ENCODE peak calls at places on chromosomes 11 and 22, in eight cellular contexts. One of them, this sample, is unnamed.

GRCh38 chr11:18765554-18765953 is 26.0 kb downstream of the PTPN5 start:
- DNase-seq in astrocyte of the hippocampus: no peak
- DNase-seq in bronchial epithelial cell: no peak
- DNase-seq in germinal center: no peak
- DNase-seq in activated naive CD8-positive, alpha-beta T cell treated with anti-CD3 and anti-CD28 coated beads for 36 hours: no peak
- DNase-seq in HL-60: no peak
- DNase-seq in stomach: no peak
- DNase-seq in OCI-LY7: no peak
- DNase-seq in this sample: no peak

GRCh38 chr11:66188580-66188979 is 79.9 kb upstream of the RAB1B start:
- DNase-seq in astrocyte of the hippocampus: peak; percentile 56
- DNase-seq in bronchial epithelial cell: peak; percentile 74
- DNase-seq in germinal center: no peak
- DNase-seq in activated naive CD8-positive, alpha-beta T cell treated with anti-CD3 and anti-CD28 coated beads for 36 hours: no peak
- DNase-seq in HL-60: no peak
- DNase-seq in stomach: no peak
- DNase-seq in OCI-LY7: no peak
- DNase-seq in this sample: peak; percentile 27

GRCh38 chr11:36777302-36777701 is 179.3 kb upstream of the RAG2 start:
- DNase-seq in astrocyte of the hippocampus: no peak
- DNase-seq in bronchial epithelial cell: no peak
- DNase-seq in germinal center: no peak
- DNase-seq in activated naive CD8-positive, alpha-beta T cell treated with anti-CD3 and anti-CD28 coated beads for 36 hours: no peak
- DNase-seq in HL-60: no peak
- DNase-seq in stomach: no peak
- DNase-seq in OCI-LY7: no peak
- DNase-seq in this sample: no peak

GRCh38 chr22:39454385-39454871 is 2.4 kb upstream of the MGAT3 start:
- DNase-seq in astrocyte of the hippocampus: no peak
- DNase-seq in bronchial epithelial cell: no peak
- DNase-seq in germinal center: no peak
- DNase-seq in activated naive CD8-positive, alpha-beta T cell treated with anti-CD3 and anti-CD28 coated beads for 36 hours: no peak
- DNase-seq in HL-60: no peak
- DNase-seq in stomach: peak; percentile 68
- DNase-seq in OCI-LY7: no peak
- DNase-seq in this sample: no peak

GRCh38 chr11:45075952-45076351 is 70.5 kb upstream of the PRDM11 start:
- DNase-seq in astrocyte of the hippocampus: no peak
- DNase-seq in bronchial epithelial cell: no peak
- DNase-seq in germinal center: no peak
- DNase-seq in activated naive CD8-positive, alpha-beta T cell treated with anti-CD3 and anti-CD28 coated beads for 36 hours: no peak
- DNase-seq in HL-60: no peak
- DNase-seq in stomach: no peak
- DNase-seq in OCI-LY7: no peak
- DNase-seq in this sample: no peak

GRCh38 chr22:38802671-38803121 is 8.8 kb upstream of the DNAL4 start:
- DNase-seq in astrocyte of the hippocampus: peak; percentile 88
- DNase-seq in bronchial epithelial cell: peak; percentile 98
- DNase-seq in germinal center: no peak
- DNase-seq in activated naive CD8-positive, alpha-beta T cell treated with anti-CD3 and anti-CD28 coated beads for 36 hours: no peak
- DNase-seq in HL-60: no peak
- DNase-seq in stomach: peak; percentile 35
- DNase-seq in OCI-LY7: no peak
- DNase-seq in this sample: peak; percentile 92

GRCh38 chr11:14029971-14030531 is 67.5 kb downstream of the SPON1 start:
- DNase-seq in astrocyte of the hippocampus: peak; percentile 35
- DNase-seq in bronchial epithelial cell: peak; percentile 92
- DNase-seq in germinal center: no peak
- DNase-seq in activated naive CD8-positive, alpha-beta T cell treated with anti-CD3 and anti-CD28 coated beads for 36 hours: no peak
- DNase-seq in HL-60: no peak
- DNase-seq in stomach: peak; percentile 79
- DNase-seq in OCI-LY7: no peak
- DNase-seq in this sample: peak; percentile 14

GRCh38 chr11:87144266-87144665 is 106.5 kb downstream of the TMEM135 start:
- DNase-seq in astrocyte of the hippocampus: no peak
- DNase-seq in bronchial epithelial cell: no peak
- DNase-seq in germinal center: no peak
- DNase-seq in activated naive CD8-positive, alpha-beta T cell treated with anti-CD3 and anti-CD28 coated beads for 36 hours: no peak
- DNase-seq in HL-60: no peak
- DNase-seq in stomach: no peak
- DNase-seq in OCI-LY7: no peak
- DNase-seq in this sample: no peak

GRCh38 chr22:26461188-26461810 is 22.3 kb downstream of the HPS4 start:
- DNase-seq in astrocyte of the hippocampus: peak; percentile 72
- DNase-seq in bronchial epithelial cell: peak; percentile 44
- DNase-seq in germinal center: peak; percentile 37
- DNase-seq in activated naive CD8-positive, alpha-beta T cell treated with anti-CD3 and anti-CD28 coated beads for 36 hours: peak; percentile 18
- DNase-seq in HL-60: no peak
- DNase-seq in stomach: peak; percentile 71
- DNase-seq in OCI-LY7: peak; percentile 41
- DNase-seq in this sample: no peak

GRCh38 chr11:34652191-34652958 is 31.5 kb downstream of the EHF start:
- DNase-seq in astrocyte of the hippocampus: no peak
- DNase-seq in bronchial epithelial cell: peak; percentile 58
- DNase-seq in germinal center: no peak
- DNase-seq in activated naive CD8-positive, alpha-beta T cell treated with anti-CD3 and anti-CD28 coated beads for 36 hours: no peak
- DNase-seq in HL-60: no peak
- DNase-seq in stomach: no peak
- DNase-seq in OCI-LY7: no peak
- DNase-seq in this sample: no peak

GRCh38 chr22:25062378-25063095 is 110.0 kb downstream of the KIAA1671 start:
- DNase-seq in astrocyte of the hippocampus: no peak
- DNase-seq in bronchial epithelial cell: no peak
- DNase-seq in germinal center: no peak
- DNase-seq in activated naive CD8-positive, alpha-beta T cell treated with anti-CD3 and anti-CD28 coated beads for 36 hours: peak; percentile 57
- DNase-seq in HL-60: no peak
- DNase-seq in stomach: no peak
- DNase-seq in OCI-LY7: no peak
- DNase-seq in this sample: no peak

GRCh38 chr11:3205261-3206127 is 13.1 kb downstream of the MRGPRG start:
- DNase-seq in astrocyte of the hippocampus: peak; percentile 70
- DNase-seq in bronchial epithelial cell: no peak
- DNase-seq in germinal center: no peak
- DNase-seq in activated naive CD8-positive, alpha-beta T cell treated with anti-CD3 and anti-CD28 coated beads for 36 hours: no peak
- DNase-seq in HL-60: no peak
- DNase-seq in stomach: no peak
- DNase-seq in OCI-LY7: no peak
- DNase-seq in this sample: no peak

GRCh38 chr11:60265373-60266214 is 14.9 kb upstream of the MS4A4A start:
- DNase-seq in astrocyte of the hippocampus: peak; percentile 55
- DNase-seq in bronchial epithelial cell: peak; percentile 48
- DNase-seq in germinal center: peak; percentile 50
- DNase-seq in activated naive CD8-positive, alpha-beta T cell treated with anti-CD3 and anti-CD28 coated beads for 36 hours: no peak
- DNase-seq in HL-60: no peak
- DNase-seq in stomach: no peak
- DNase-seq in OCI-LY7: peak; percentile 61
- DNase-seq in this sample: peak; percentile 0

GRCh38 chr11:10575346-10575745 is 6.9 kb upstream of the LYVE1 start:
- DNase-seq in astrocyte of the hippocampus: no peak
- DNase-seq in bronchial epithelial cell: no peak
- DNase-seq in germinal center: no peak
- DNase-seq in activated naive CD8-positive, alpha-beta T cell treated with anti-CD3 and anti-CD28 coated beads for 36 hours: no peak
- DNase-seq in HL-60: no peak
- DNase-seq in stomach: no peak
- DNase-seq in OCI-LY7: no peak
- DNase-seq in this sample: no peak

GRCh38 chr11:60118333-60118732 is 29.9 kb downstream of the MS4A2 start:
- DNase-seq in astrocyte of the hippocampus: no peak
- DNase-seq in bronchial epithelial cell: peak; percentile 9
- DNase-seq in germinal center: peak; percentile 44
- DNase-seq in activated naive CD8-positive, alpha-beta T cell treated with anti-CD3 and anti-CD28 coated beads for 36 hours: no peak
- DNase-seq in HL-60: no peak
- DNase-seq in stomach: no peak
- DNase-seq in OCI-LY7: peak; percentile 14
- DNase-seq in this sample: no peak

GRCh38 chr22:39814899-39815298 is 78.7 kb downstream of the ENTHD1 start:
- DNase-seq in astrocyte of the hippocampus: no peak
- DNase-seq in bronchial epithelial cell: peak; percentile 55
- DNase-seq in germinal center: no peak
- DNase-seq in activated naive CD8-positive, alpha-beta T cell treated with anti-CD3 and anti-CD28 coated beads for 36 hours: no peak
- DNase-seq in HL-60: no peak
- DNase-seq in stomach: no peak
- DNase-seq in OCI-LY7: no peak
- DNase-seq in this sample: no peak

GRCh38 chr11:12248330-12248729 is 129.0 kb upstream of the PARVA start:
- DNase-seq in astrocyte of the hippocampus: peak; percentile 49
- DNase-seq in bronchial epithelial cell: peak; percentile 74
- DNase-seq in germinal center: no peak
- DNase-seq in activated naive CD8-positive, alpha-beta T cell treated with anti-CD3 and anti-CD28 coated beads for 36 hours: no peak
- DNase-seq in HL-60: no peak
- DNase-seq in stomach: peak; percentile 98
- DNase-seq in OCI-LY7: no peak
- DNase-seq in this sample: no peak

GRCh38 chr22:43802897-43803495 is 9.1 kb downstream of the EFCAB6 start:
- DNase-seq in astrocyte of the hippocampus: no peak
- DNase-seq in bronchial epithelial cell: no peak
- DNase-seq in germinal center: no peak
- DNase-seq in activated naive CD8-positive, alpha-beta T cell treated with anti-CD3 and anti-CD28 coated beads for 36 hours: no peak
- DNase-seq in HL-60: no peak
- DNase-seq in stomach: no peak
- DNase-seq in OCI-LY7: no peak
- DNase-seq in this sample: no peak

GRCh38 chr11:110131386-110132123 is 38.4 kb downstream of the ZC3H12C start:
- DNase-seq in astrocyte of the hippocampus: peak; percentile 17
- DNase-seq in bronchial epithelial cell: peak; percentile 86
- DNase-seq in germinal center: no peak
- DNase-seq in activated naive CD8-positive, alpha-beta T cell treated with anti-CD3 and anti-CD28 coated beads for 36 hours: no peak
- DNase-seq in HL-60: no peak
- DNase-seq in stomach: no peak
- DNase-seq in OCI-LY7: no peak
- DNase-seq in this sample: no peak

GRCh38 chr11:724063-724732 is 18.2 kb downstream of the EPS8L2 start:
- DNase-seq in astrocyte of the hippocampus: no peak
- DNase-seq in bronchial epithelial cell: no peak
- DNase-seq in germinal center: no peak
- DNase-seq in activated naive CD8-positive, alpha-beta T cell treated with anti-CD3 and anti-CD28 coated beads for 36 hours: peak; percentile 48
- DNase-seq in HL-60: no peak
- DNase-seq in stomach: no peak
- DNase-seq in OCI-LY7: peak; percentile 37
- DNase-seq in this sample: no peak